ENCODE peak calls at places on chromosomes 12 and 14, in five cellular contexts. D is esophagus squamous epithelium, G is fibroblast of pulmonary artery, F is HCT116, Q is nephron progenitor cell. N is an unnamed sample.

GRCh38 chr12:53543539-53543938 is 36.3 kb upstream of the NPFF start:
- DNase-seq in D (no peak), G (peak; percentile 85), F (peak; percentile 37), Q (peak; percentile 38), N (peak; percentile 71)

GRCh38 chr14:93320489-93320888 is 12.3 kb downstream of the BTBD7 start:
- DNase-seq in D (no peak), G (peak; percentile 43), F (no peak), Q (no peak), N (no peak)

GRCh38 chr12:75759842-75760260 is 248.4 kb upstream of the KRR1 start:
- DNase-seq in D (no peak), G (peak; percentile 64), F (peak; percentile 76), Q (no peak), N (peak; percentile 85)

GRCh38 chr12:122841544-122842321 is 6.5 kb downstream of the HIP1R start:
- DNase-seq in D (no peak), G (no peak), F (peak; percentile 22), Q (no peak), N (peak; percentile 79)

GRCh38 chr12:130179621-130180020 is 17.4 kb downstream of the FZD10 start:
- DNase-seq in D (no peak), G (no peak), F (no peak), Q (no peak), N (no peak)

GRCh38 chr12:32884962-32885361 is 11.6 kb downstream of the PKP2 start:
- DNase-seq in D (no peak), G (no peak), F (no peak), Q (no peak), N (no peak)

GRCh38 chr14:102570334-102570995 is 22.0 kb upstream of the RCOR1 start:
- DNase-seq in D (no peak), G (no peak), F (no peak), Q (no peak), N (no peak)

GRCh38 chr12:127270193-127270592 is 996.8 kb upstream of the TMEM132C start:
- DNase-seq in D (no peak), G (peak; percentile 94), F (no peak), Q (no peak), N (peak; percentile 91)

GRCh38 chr12:92721130-92721529 is 18.3 kb downstream of the PLEKHG7 start:
- DNase-seq in D (no peak), G (no peak), F (no peak), Q (no peak), N (no peak)

GRCh38 chr14:96120392-96120791 is 81.2 kb downstream of the C14orf132 start:
- DNase-seq in D (no peak), G (no peak), F (no peak), Q (no peak), N (no peak)

GRCh38 chr14:69876848-69877306 is 2.3 kb upstream of the SMOC1 start:
- DNase-seq in D (no peak), G (no peak), F (no peak), Q (no peak), N (no peak)

GRCh38 chr12:132858727-132859266 is 28.6 kb downstream of the CHFR start:
- DNase-seq in D (no peak), G (no peak), F (no peak), Q (no peak), N (no peak)

GRCh38 chr12:87924149-87924548 is 105.1 kb downstream of the C12orf50 start:
- DNase-seq in D (no peak), G (no peak), F (no peak), Q (no peak), N (no peak)

GRCh38 chr12:132286912-132287311 is 42.5 kb downstream of the GALNT9 start:
- DNase-seq in D (no peak), G (peak; percentile 20), F (peak; percentile 75), Q (no peak), N (no peak)

DNA sequence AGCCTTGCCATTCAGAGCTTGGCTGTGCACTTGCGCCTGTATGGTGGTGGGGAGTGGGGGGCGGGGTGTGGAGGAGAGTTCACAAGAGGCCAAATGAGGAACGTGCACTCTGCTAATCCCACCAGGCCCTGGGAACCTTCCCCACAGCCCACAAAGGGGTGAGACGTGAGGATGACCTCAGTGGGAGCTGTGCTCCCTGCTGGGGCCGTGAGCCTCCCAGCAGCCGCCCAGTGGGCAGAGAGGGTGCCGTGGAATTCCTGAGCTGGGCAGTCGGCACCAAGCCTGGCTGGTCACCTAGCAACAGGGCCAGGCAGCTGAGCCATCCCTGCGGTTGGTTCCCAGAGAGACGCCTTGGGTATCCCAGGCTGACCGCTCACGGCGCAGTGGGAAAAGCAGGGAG is 53.7 kb downstream of the CCNK start:
- DNase-seq in D (no peak), G (no peak), F (no peak), Q (no peak), N (no peak)
- TF ChIP-seq CTCF in D (no peak), G (no peak), F (no peak), Q (no peak), N (no peak)

DNA sequence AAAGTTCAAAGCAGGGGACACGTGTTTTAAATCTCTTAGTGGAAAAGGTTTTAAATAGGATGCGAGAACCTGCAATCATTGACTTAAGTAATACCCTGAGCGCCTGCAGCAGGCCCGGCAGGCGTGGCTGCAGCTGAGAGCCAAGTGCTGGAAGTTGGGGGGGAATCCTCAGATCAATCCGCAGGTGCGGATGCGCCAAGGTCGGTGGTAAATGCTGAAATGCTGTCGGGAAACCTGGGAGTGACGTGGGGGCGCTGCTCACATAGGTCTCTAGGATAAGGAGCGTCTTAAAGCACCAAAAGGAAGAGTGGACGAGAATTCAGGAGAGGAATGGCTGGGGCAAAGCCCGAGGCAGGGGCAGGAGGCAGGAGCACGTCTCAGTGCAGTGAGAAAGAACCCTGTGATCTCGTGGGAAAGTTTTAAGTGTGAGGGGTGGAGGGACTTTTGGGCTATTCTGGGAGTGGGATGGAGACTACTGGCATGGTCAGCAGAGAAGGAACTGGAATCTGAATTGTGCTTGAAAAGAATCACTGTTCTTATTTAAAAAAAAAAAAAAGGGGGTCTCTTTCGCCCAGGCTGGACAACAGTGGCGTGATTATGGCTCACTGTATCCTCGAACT is 883 bp upstream of the CDCA4 start:
- DNase-seq in D (no peak), G (peak; percentile 37), F (peak; percentile 57), Q (peak; percentile 53), N (no peak)
- TF ChIP-seq CTCF in D (no peak), G (no peak), F (peak; percentile 22), Q (no peak), N (peak; percentile 51)

DNA sequence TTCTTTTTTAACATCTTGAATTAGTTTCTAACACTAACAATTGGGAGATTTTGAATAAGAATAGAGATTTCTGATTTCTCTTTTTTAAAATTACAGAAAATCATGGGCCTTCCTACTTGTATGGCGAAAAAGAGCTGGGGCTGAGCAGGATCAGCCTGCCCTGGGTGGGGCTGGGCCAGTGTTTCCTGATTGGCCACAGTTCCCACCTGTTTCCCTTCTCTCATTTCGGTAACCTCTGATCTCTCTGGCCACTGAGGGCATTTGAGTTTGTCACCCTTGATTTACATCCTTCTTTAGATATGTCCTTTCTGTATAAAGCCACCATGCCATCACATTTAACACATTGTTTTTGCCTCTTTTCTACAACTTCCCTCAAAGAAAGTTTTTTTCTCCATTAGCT is 254.2 kb downstream of the ZFP36L1 start:
- DNase-seq in D (no peak), G (no peak), F (no peak), Q (no peak), N (no peak)
- TF ChIP-seq CTCF in D (no peak), G (no peak), F (no peak), Q (no peak), N (no peak)

GRCh38 chr12:109715310-109716091 is 1.9 kb downstream of the FAM222A start:
- DNase-seq in D (no peak), G (no peak), F (no peak), Q (peak; percentile 61), N (no peak)

GRCh38 chr12:109711596-109712461 is 1.8 kb upstream of the FAM222A start:
- DNase-seq in D (no peak), G (no peak), F (no peak), Q (no peak), N (no peak)

GRCh38 chr12:109714141-109714912 is 702 bp downstream of the FAM222A start:
- DNase-seq in D (peak; percentile 16), G (peak; percentile 42), F (no peak), Q (peak; percentile 83), N (no peak)

GRCh38 chr12:109714913-109715244 is 1.3 kb downstream of the FAM222A start:
- DNase-seq in D (no peak), G (no peak), F (no peak), Q (no peak), N (no peak)

DNA sequence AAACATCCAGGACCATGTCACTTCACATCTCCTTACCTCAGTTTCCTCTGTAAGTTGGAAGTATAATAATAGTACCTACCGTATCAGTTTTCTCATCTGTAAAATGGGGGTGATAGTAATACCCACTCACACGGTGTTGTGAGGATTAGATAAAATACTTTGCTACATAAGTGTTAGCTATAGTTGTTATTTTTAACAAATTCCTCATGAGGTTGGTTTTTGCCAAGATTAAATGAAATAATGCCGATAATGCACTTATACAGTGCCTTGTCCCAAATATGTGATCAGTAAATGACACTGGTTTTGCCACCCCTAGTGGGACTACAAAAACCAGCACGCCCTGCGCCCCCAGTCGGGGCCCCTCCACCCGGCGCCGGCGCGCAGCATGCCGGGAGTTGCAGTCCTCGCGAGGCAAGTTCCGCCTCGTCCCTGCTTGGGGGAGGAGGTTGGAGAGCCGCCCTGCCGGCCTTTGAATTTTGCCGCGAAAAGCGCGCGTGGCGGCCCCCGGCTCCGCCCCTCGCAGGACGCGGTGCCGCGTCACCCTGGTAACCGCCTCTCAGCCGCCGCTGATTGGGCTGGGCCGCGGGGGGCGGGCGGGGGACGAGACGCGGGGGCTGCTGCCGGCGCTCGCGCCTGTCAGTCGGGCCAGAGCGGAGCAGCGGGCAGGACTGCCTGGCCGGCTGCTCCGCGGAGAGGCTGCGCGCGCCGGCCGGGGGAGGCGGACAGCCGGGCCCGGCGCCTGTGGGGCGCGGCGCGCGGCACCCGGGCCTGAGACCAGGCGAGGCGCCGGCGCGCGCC is at the start of gene FAM222A:
- DNase-seq in D (peak; percentile 68), G (peak; percentile 97), F (peak; percentile 93), Q (peak; percentile 96), N (peak; percentile 94)
- TF ChIP-seq CTCF in D (peak; percentile 19), G (no peak), F (no peak), Q (peak; percentile 8), N (peak; percentile 55)

GRCh38 chr14:27553820-27554219 is 956.0 kb upstream of the NOVA1 start:
- DNase-seq in D (no peak), G (peak; percentile 24), F (no peak), Q (no peak), N (no peak)
- TF ChIP-seq CTCF in D (no peak), G (peak; percentile 34), F (no peak), Q (no peak), N (peak; percentile 29)